ENCODE peak calls at places on chromosome 22, in four cellular contexts. One of them, this sample, is unnamed.

GRCh38 chr22:34976474-34976873 is 89.5 kb upstream of the ISX start:
- DNase-seq in GM12878: no peak
- DNase-seq in HepG2: no peak
- DNase-seq in K562: peak; percentile 13
- DNase-seq in this sample: no peak

GRCh38 chr22:26330971-26331625 is 98.0 kb upstream of the ASPHD2 start:
- DNase-seq in K562: peak; percentile 88
- DNase-seq in GM12878: peak; percentile 7
- DNase-seq in HepG2: peak; percentile 54
- DNase-seq in this sample: peak; percentile 90

GRCh38 chr22:27075891-27076290 is 418.5 kb downstream of the MIAT start:
- DNase-seq in HepG2: no peak
- DNase-seq in K562: no peak
- DNase-seq in GM12878: no peak
- DNase-seq in this sample: no peak

GRCh38 chr22:30837531-30837930 is 131.0 kb downstream of the MORC2 start:
- DNase-seq in HepG2: no peak
- DNase-seq in K562: no peak
- DNase-seq in GM12878: no peak
- DNase-seq in this sample: no peak

GRCh38 chr22:40476341-40476740 is 105.9 kb downstream of the SGSM3 start:
- DNase-seq in K562: no peak
- DNase-seq in GM12878: no peak
- DNase-seq in HepG2: no peak
- DNase-seq in this sample: no peak

GRCh38 chr22:16829985-16830384 is 4.8 kb upstream of the XKR3 start:
- DNase-seq in K562: no peak
- DNase-seq in GM12878: no peak
- DNase-seq in HepG2: no peak
- DNase-seq in this sample: no peak

GRCh38 chr22:37918149-37918548 is 12.1 kb downstream of the MICALL1 start:
- DNase-seq in HepG2: no peak
- DNase-seq in K562: no peak
- DNase-seq in GM12878: no peak
- DNase-seq in this sample: no peak

GRCh38 chr22:19579880-19580279 is 55.7 kb upstream of the CLDN5 start:
- DNase-seq in GM12878: peak; percentile 7
- DNase-seq in K562: peak; percentile 66
- DNase-seq in HepG2: no peak
- DNase-seq in this sample: no peak

GRCh38 chr22:48902001-48902869 is 925.4 kb downstream of the BRD1 start:
- DNase-seq in HepG2: no peak
- DNase-seq in K562: no peak
- DNase-seq in GM12878: no peak
- DNase-seq in this sample: no peak

GRCh38 chr22:25961699-25962098 is 207.6 kb upstream of the SEZ6L start:
- DNase-seq in HepG2: no peak
- DNase-seq in K562: no peak
- DNase-seq in GM12878: peak; percentile 23
- DNase-seq in this sample: no peak

GRCh38 chr22:49363526-49364230 is 464.0 kb downstream of the BRD1 start:
- DNase-seq in GM12878: no peak
- DNase-seq in K562: no peak
- DNase-seq in HepG2: no peak
- DNase-seq in this sample: no peak

GRCh38 chr22:19197997-19198865 is 19.7 kb upstream of the SLC25A1 start:
- DNase-seq in HepG2: no peak
- DNase-seq in GM12878: no peak
- DNase-seq in K562: no peak
- DNase-seq in this sample: no peak

GRCh38 chr22:19478466-19479357 is at the start of gene UFD1:
- DNase-seq in HepG2: peak; percentile 70
- DNase-seq in GM12878: no peak
- DNase-seq in K562: peak; percentile 99
- DNase-seq in this sample: peak; percentile 92

GRCh38 chr22:48680601-48681000 is 1147.1 kb downstream of the BRD1 start:
- DNase-seq in GM12878: no peak
- DNase-seq in HepG2: no peak
- DNase-seq in K562: no peak
- DNase-seq in this sample: no peak

GRCh38 chr22:44799077-44799931 is 46.9 kb downstream of the ARHGAP8 start:
- DNase-seq in GM12878: no peak
- DNase-seq in HepG2: no peak
- DNase-seq in K562: no peak
- DNase-seq in this sample: no peak

GRCh38 chr22:44555597-44555996 is 57.6 kb upstream of the RTL6 start:
- DNase-seq in HepG2: no peak
- DNase-seq in K562: no peak
- DNase-seq in GM12878: no peak
- DNase-seq in this sample: no peak

GRCh38 chr22:49230194-49230577 is 597.5 kb downstream of the BRD1 start:
- DNase-seq in HepG2: no peak
- DNase-seq in K562: peak; percentile 12
- DNase-seq in GM12878: no peak
- DNase-seq in this sample: no peak

GRCh38 chr22:16601437-16602223 is 9.0 kb upstream of the CCT8L2 start:
- DNase-seq in HepG2: no peak
- DNase-seq in GM12878: no peak
- DNase-seq in K562: peak; percentile 97
- DNase-seq in this sample: peak; percentile 17

GRCh38 chr22:24445481-24446290 is 18.3 kb downstream of the ADORA2A start:
- DNase-seq in GM12878: no peak
- DNase-seq in K562: peak; percentile 58
- DNase-seq in HepG2: peak; percentile 27
- DNase-seq in this sample: no peak

DNA sequence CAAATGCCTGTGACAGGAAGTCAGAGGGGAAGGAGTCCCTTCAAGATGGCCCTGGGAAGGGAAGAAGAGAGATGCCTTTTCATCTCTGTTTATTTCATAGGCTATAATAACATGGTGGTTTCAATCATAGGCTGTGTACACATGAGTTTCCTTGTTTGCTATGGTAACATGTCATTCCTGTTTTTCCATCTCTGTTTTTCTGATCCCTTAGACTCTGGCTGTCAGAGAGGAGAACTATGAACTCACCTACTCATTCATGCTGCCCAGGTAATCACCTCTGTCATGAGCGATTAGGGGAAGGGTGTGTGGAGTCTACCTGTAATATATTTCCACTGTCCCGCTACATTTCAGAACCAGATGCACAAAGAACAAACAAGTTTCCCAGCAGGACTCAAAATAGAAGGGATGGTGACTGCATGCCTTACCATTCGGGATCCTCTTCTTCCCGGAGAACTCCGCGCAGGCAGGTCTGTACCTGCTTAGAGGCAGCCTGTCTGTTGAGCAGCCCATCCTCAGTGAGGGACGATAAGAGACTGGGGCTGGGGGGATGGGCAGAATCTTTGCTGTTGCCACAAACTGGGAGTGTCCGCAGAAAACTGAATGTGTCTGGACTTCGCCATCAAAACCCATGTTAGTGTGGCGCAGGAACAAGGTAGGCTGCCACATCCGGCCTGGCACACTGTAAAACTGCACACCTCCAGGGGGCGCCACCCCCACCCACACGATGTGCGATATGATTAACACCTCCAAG is 7.1 kb upstream of the PEX26 start:
- DNase-seq in K562: no peak
- DNase-seq in GM12878: no peak
- DNase-seq in HepG2: peak; percentile 25
- DNase-seq in this sample: peak; percentile 24
- TF ChIP-seq POLR2AphosphoS5 in K562: no peak
- TF ChIP-seq POLR2AphosphoS5 in GM12878: no peak
- TF ChIP-seq POLR2AphosphoS5 in HepG2: no peak
- TF ChIP-seq POLR2AphosphoS5 in this sample: no peak

GRCh38 chr22:36775966-36776669 is at the start of gene IFT27:
- DNase-seq in HepG2: peak; percentile 82
- DNase-seq in GM12878: peak; percentile 99
- DNase-seq in K562: peak; percentile 66
- DNase-seq in this sample: peak; percentile 100

GRCh38 chr22:36775589-36775965 is 342 bp downstream of the IFT27 start:
- DNase-seq in K562: no peak
- DNase-seq in HepG2: no peak
- DNase-seq in GM12878: no peak
- DNase-seq in this sample: peak; percentile 45

GRCh38 chr22:36771376-36772063 is 4.4 kb downstream of the IFT27 start:
- DNase-seq in GM12878: no peak
- DNase-seq in K562: no peak
- DNase-seq in HepG2: no peak
- DNase-seq in this sample: no peak

GRCh38 chr22:36772451-36772850 is 3.5 kb downstream of the IFT27 start:
- DNase-seq in GM12878: no peak
- DNase-seq in HepG2: no peak
- DNase-seq in K562: no peak
- DNase-seq in this sample: no peak

GRCh38 chr22:36773935-36774334 is 2.0 kb downstream of the IFT27 start:
- DNase-seq in K562: no peak
- DNase-seq in GM12878: no peak
- DNase-seq in HepG2: no peak
- DNase-seq in this sample: peak; percentile 48
- TF ChIP-seq CREB1 in K562: no peak
- TF ChIP-seq CREB1 in GM12878: no peak
- TF ChIP-seq CREB1 in HepG2: no peak
- TF ChIP-seq CREB1 in this sample: no peak

GRCh38 chr22:29479417-29480261 is at the start of gene NEFH:
- DNase-seq in HepG2: no peak
- DNase-seq in K562: peak; percentile 60
- DNase-seq in GM12878: no peak
- DNase-seq in this sample: peak; percentile 48

GRCh38 chr22:29480262-29480511 is 169 bp downstream of the NEFH start:
- DNase-seq in HepG2: no peak
- DNase-seq in GM12878: no peak
- DNase-seq in K562: no peak
- DNase-seq in this sample: no peak

GRCh38 chr22:29477919-29478318 is 2.1 kb upstream of the NEFH start:
- DNase-seq in HepG2: no peak
- DNase-seq in GM12878: no peak
- DNase-seq in K562: no peak
- DNase-seq in this sample: peak; percentile 54

GRCh38 chr22:29480512-29481264 is 670 bp downstream of the NEFH start:
- DNase-seq in GM12878: peak; percentile 11
- DNase-seq in K562: peak; percentile 78
- DNase-seq in HepG2: no peak
- DNase-seq in this sample: peak; percentile 75

GRCh38 chr22:29478326-29479276 is 1.4 kb upstream of the NEFH start:
- DNase-seq in HepG2: no peak
- DNase-seq in K562: peak; percentile 57
- DNase-seq in GM12878: no peak
- DNase-seq in this sample: peak; percentile 71
- TF ChIP-seq JUNB in HepG2: no peak
- TF ChIP-seq JUNB in K562: no peak
- TF ChIP-seq JUNB in GM12878: no peak
- TF ChIP-seq JUNB in this sample: no peak

GRCh38 chr22:23212061-23213030 is 32.0 kb downstream of the BCR start:
- DNase-seq in K562: peak; percentile 60
- DNase-seq in HepG2: no peak
- DNase-seq in GM12878: no peak
- DNase-seq in this sample: no peak

GRCh38 chr22:23211622-23212021 is 31.3 kb downstream of the BCR start:
- DNase-seq in K562: peak; percentile 63
- DNase-seq in GM12878: no peak
- DNase-seq in HepG2: no peak
- DNase-seq in this sample: no peak

GRCh38 chr22:23213031-23213555 is 32.8 kb downstream of the BCR start:
- DNase-seq in K562: peak; percentile 55
- DNase-seq in GM12878: no peak
- DNase-seq in HepG2: no peak
- DNase-seq in this sample: no peak

GRCh38 chr22:23207786-23208325 is 27.5 kb downstream of the BCR start:
- DNase-seq in HepG2: no peak
- DNase-seq in K562: peak; percentile 59
- DNase-seq in GM12878: no peak
- DNase-seq in this sample: no peak

GRCh38 chr22:23210428-23211170 is 30.3 kb downstream of the BCR start:
- DNase-seq in GM12878: no peak
- DNase-seq in K562: peak; percentile 57
- DNase-seq in HepG2: no peak
- DNase-seq in this sample: no peak
- TF ChIP-seq POLR2AphosphoS5 in GM12878: no peak
- TF ChIP-seq POLR2AphosphoS5 in K562: no peak
- TF ChIP-seq POLR2AphosphoS5 in HepG2: no peak
- TF ChIP-seq POLR2AphosphoS5 in this sample: no peak

DNA sequence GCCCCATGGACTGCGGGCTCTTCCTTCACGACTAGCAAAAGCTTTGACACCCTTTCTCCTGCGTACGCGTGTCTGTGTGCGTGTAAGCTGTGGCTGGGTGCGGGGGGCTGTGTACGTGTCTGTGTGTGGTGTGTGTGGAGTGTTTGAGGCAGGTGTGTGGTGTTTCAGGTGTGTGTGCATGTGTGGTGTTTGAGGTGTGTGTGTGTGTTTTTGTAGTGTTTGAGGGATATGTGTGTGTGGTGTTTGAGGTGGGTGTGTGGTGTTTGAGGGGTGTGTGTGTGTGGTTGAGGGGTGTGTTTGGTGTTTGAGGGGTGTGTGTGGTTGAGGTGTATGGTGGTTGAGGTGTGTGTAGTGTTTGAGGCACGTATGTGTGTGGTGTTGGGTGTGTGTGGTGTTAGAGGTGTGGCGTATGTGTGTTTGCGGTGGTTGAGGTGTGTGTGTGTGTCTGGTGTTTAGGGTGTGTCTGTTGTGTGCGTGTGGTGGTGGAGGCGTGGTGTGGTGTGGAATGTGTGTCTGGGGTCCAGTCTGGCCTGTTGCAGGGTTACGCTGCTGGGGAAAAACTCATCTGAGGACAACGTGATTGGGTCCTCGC is 687 bp upstream of the ARSA start:
- DNase-seq in HepG2: no peak
- DNase-seq in GM12878: no peak
- DNase-seq in K562: no peak
- DNase-seq in this sample: no peak
- TF ChIP-seq CREB1 in HepG2: no peak
- TF ChIP-seq CREB1 in GM12878: no peak
- TF ChIP-seq CREB1 in K562: no peak
- TF ChIP-seq CREB1 in this sample: no peak

DNA sequence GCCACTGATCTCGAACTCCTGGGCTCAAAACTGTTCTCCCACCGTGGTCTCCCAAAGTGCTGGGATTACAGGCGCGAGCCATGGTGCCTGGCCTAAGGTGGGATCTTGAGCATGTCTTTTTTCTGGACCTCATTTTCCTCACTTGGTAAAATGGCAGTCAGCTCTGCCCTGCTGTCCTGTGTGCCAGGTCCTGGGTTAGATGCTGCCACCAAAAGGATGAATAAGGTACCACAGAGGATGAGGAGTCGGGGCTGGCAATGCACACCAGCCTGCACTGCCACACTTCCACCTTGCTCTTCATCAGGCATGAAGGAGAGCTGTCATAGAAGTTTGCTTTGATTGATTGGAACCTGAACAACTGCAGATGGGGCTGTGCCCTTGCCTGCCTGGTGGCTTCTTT is 32.3 kb downstream of the ACO2 start:
- DNase-seq in HepG2: peak; percentile 23
- DNase-seq in K562: no peak
- DNase-seq in GM12878: peak; percentile 27
- DNase-seq in this sample: peak; percentile 53
- TF ChIP-seq JUNB in HepG2: no peak
- TF ChIP-seq JUNB in K562: no peak
- TF ChIP-seq JUNB in GM12878: no peak
- TF ChIP-seq JUNB in this sample: no peak

This sample was measured in GM23338.